ENCODE peak calls at places on chromosomes 12 and 14, in six cellular contexts. I is lower lobe of right lung, W is astrocyte of the spinal cord, R is AG10803, D is Right ventricle myocardium superior, A is midbrain. K is an unnamed sample.

GRCh38 chr14:68279777-68280233 is 460.2 kb downstream of the RAD51B start:
- DNase-seq in A (no peak), W (no peak), D (no peak), R (no peak), I (no peak), K (peak)

GRCh38 chr14:100784523-100785337 is 41.2 kb upstream of the MEG3 start:
- DNase-seq in R (no peak), A (no peak), D (no peak), I (no peak), W (no peak), K (peak)

GRCh38 chr12:52952082-52952801 is 3.3 kb downstream of the KRT18 start:
- DNase-seq in I (peak), A (no peak), W (no peak), R (no peak), D (peak), K (no peak)

GRCh38 chr12:74945771-74946198 is 263.9 kb downstream of the KCNC2 start:
- DNase-seq in D (no peak), A (no peak), W (no peak), R (no peak), I (no peak), K (no peak)

GRCh38 chr14:28875937-28876910 is 109.6 kb downstream of the FOXG1 start:
- DNase-seq in A (no peak), D (no peak), R (no peak), W (no peak), I (no peak), K (no peak)

GRCh38 chr14:68245146-68246073 is 425.8 kb downstream of the RAD51B start:
- DNase-seq in D (peak), R (no peak), W (peak), I (no peak), A (no peak), K (no peak)

GRCh38 chr12:597926-598568 is 65.2 kb downstream of the NINJ2 start:
- DNase-seq in I (no peak), R (no peak), D (peak), W (no peak), A (no peak), K (no peak)

GRCh38 chr14:65533736-65534404 is 121.3 kb downstream of the FUT8 start:
- DNase-seq in W (no peak), D (no peak), I (no peak), R (no peak), A (no peak), K (no peak)

GRCh38 chr12:62256408-62257079 is 3.7 kb upstream of the USP15 start:
- DNase-seq in D (no peak), R (no peak), W (no peak), A (no peak), I (no peak), K (no peak)

GRCh38 chr14:34436118-34436905 is 25.7 kb downstream of the SPTSSA start:
- DNase-seq in A (no peak), D (no peak), W (peak), I (no peak), R (peak), K (no peak)

GRCh38 chr12:106541201-106541600 is 41.6 kb upstream of the RFX4 start:
- DNase-seq in I (no peak), A (no peak), R (no peak), W (no peak), D (no peak), K (no peak)

GRCh38 chr14:75486317-75486716 is 36.0 kb upstream of the BATF start:
- DNase-seq in A (no peak), W (no peak), D (no peak), I (no peak), R (no peak), K (no peak)

GRCh38 chr12:98901189-98901588 is 256.1 kb downstream of the APAF1 start:
- DNase-seq in A (no peak), D (no peak), R (no peak), I (no peak), W (peak), K (no peak)

GRCh38 chr14:61647704-61648103 is 47.6 kb upstream of the HIF1A start:
- DNase-seq in A (no peak), I (no peak), W (no peak), D (no peak), R (no peak), K (no peak)

GRCh38 chr12:32448581-32448980 is 49.2 kb downstream of the FGD4 start:
- DNase-seq in R (no peak), A (no peak), I (no peak), D (no peak), W (no peak), K (no peak)

GRCh38 chr14:54383811-54384210 is 13.0 kb upstream of the CDKN3 start:
- DNase-seq in D (no peak), A (no peak), I (no peak), R (no peak), W (no peak), K (no peak)

GRCh38 chr12:26790645-26790994 is 42.4 kb downstream of the ITPR2 start:
- DNase-seq in W (no peak), R (no peak), A (no peak), D (no peak), I (no peak), K (no peak)

GRCh38 chr14:96808619-96809405 is 11.6 kb downstream of the VRK1 start:
- DNase-seq in W (no peak), A (no peak), D (no peak), R (no peak), I (no peak), K (no peak)

GRCh38 chr12:28998662-28999120 is 150.4 kb upstream of the FAR2 start:
- DNase-seq in W (peak), I (no peak), D (peak), A (peak), R (peak), K (no peak)

GRCh38 chr12:38516418-38516817 is 199.8 kb downstream of the ALG10B start:
- DNase-seq in R (no peak), A (no peak), W (no peak), I (no peak), D (no peak), K (no peak)

GRCh38 chr12:124323771-124324530 is 29.1 kb downstream of the RFLNA start:
- DNase-seq in A (no peak), D (no peak), W (peak), I (no peak), R (no peak), K (no peak)

GRCh38 chr12:47717443-47718193 is 7.7 kb downstream of the ENDOU start:
- DNase-seq in R (peak), I (peak), A (peak), D (peak), W (peak), K (peak)

GRCh38 chr14:89957791-89958190 is 2.1 kb downstream of the TDP1 start:
- DNase-seq in R (no peak), D (peak), W (no peak), I (no peak), A (no peak), K (peak)

GRCh38 chr14:60339571-60339970 is 90.5 kb downstream of the PPM1A start:
- DNase-seq in A (no peak), D (no peak), I (no peak), W (no peak), R (no peak), K (no peak)

GRCh38 chr14:76322594-76323220 is 53.2 kb upstream of the ESRRB start:
- DNase-seq in A (no peak), D (no peak), W (no peak), R (no peak), I (no peak), K (no peak)

GRCh38 chr12:108822458-108823205 is 34.8 kb downstream of the SSH1 start:
- DNase-seq in D (no peak), W (no peak), R (no peak), A (no peak), I (no peak), K (peak)

GRCh38 chr14:24351517-24351916 is 11.7 kb upstream of the RIPK3 start:
- DNase-seq in A (no peak), D (no peak), W (no peak), R (peak), I (no peak), K (no peak)

GRCh38 chr12:30694412-30694955 is 1.2 kb downstream of the IPO8 start:
- DNase-seq in A (no peak), W (no peak), R (no peak), D (no peak), I (no peak), K (no peak)

GRCh38 chr12:15830538-15830937 is 41.4 kb upstream of the EPS8 start:
- DNase-seq in R (peak), W (peak), D (no peak), A (no peak), I (no peak), K (no peak)

GRCh38 chr14:52325632-52326031 is 11.5 kb downstream of the PTGER2 start:
- DNase-seq in A (no peak), R (no peak), I (no peak), D (no peak), W (peak), K (no peak)

GRCh38 chr14:54653764-54654469 is 87.0 kb downstream of the SAMD4A start:
- DNase-seq in W (peak), R (peak), D (peak), A (no peak), I (no peak), K (peak)

GRCh38 chr12:40376533-40377267 is 151.9 kb downstream of the LRRK2 start:
- DNase-seq in A (no peak), R (no peak), I (no peak), D (no peak), W (no peak), K (no peak)

GRCh38 chr14:64401923-64402322 is 13.8 kb downstream of the MTHFD1 start:
- DNase-seq in A (no peak), W (no peak), D (no peak), R (no peak), I (no peak), K (no peak)

GRCh38 chr12:79933580-79934264 is 1.2 kb downstream of the PPP1R12A start:
- DNase-seq in R (peak), D (no peak), A (peak), W (peak), I (no peak), K (no peak)

K was measured in spleen.